ENCODE peak calls at places on chromosome 21, in six cellular contexts. One of them, this sample, is unnamed. For H3K9me3, the result is how much of the 10 kb centered on the place peaks cover.

GRCh38 chr21:43665879-43666278 is 6.5 kb downstream of the RRP1B start:
- DNase-seq in GM23248: no peak
- DNase-seq in naive thymus-derived CD4-positive, alpha-beta T cell: no peak
- DNase-seq in fibroblast of lung: no peak
- DNase-seq in neural progenitor cell: no peak
- DNase-seq in CD8-positive, alpha-beta memory T cell: no peak
- DNase-seq in this sample: no peak

GRCh38 chr21:44461438-44462089 is 6.3 kb downstream of the LRRC3 start:
- DNase-seq in GM23248: no peak
- DNase-seq in naive thymus-derived CD4-positive, alpha-beta T cell: no peak
- DNase-seq in fibroblast of lung: no peak
- DNase-seq in neural progenitor cell: peak
- DNase-seq in CD8-positive, alpha-beta memory T cell: no peak
- DNase-seq in this sample: no peak

GRCh38 chr21:29342394-29342957 is 43.8 kb downstream of the BACH1 start:
- DNase-seq in GM23248: peak
- DNase-seq in naive thymus-derived CD4-positive, alpha-beta T cell: no peak
- DNase-seq in fibroblast of lung: peak
- DNase-seq in neural progenitor cell: no peak
- DNase-seq in CD8-positive, alpha-beta memory T cell: no peak
- DNase-seq in this sample: no peak

GRCh38 chr21:27268290-27268689 is 301.4 kb upstream of the ADAMTS5 start:
- DNase-seq in GM23248: peak
- DNase-seq in naive thymus-derived CD4-positive, alpha-beta T cell: no peak
- DNase-seq in fibroblast of lung: peak
- DNase-seq in neural progenitor cell: no peak
- DNase-seq in CD8-positive, alpha-beta memory T cell: no peak
- DNase-seq in this sample: no peak

GRCh38 chr21:26280715-26281310 is 110.2 kb upstream of the APP start:
- DNase-seq in GM23248: peak
- DNase-seq in naive thymus-derived CD4-positive, alpha-beta T cell: no peak
- DNase-seq in fibroblast of lung: no peak
- DNase-seq in neural progenitor cell: peak
- DNase-seq in CD8-positive, alpha-beta memory T cell: no peak
- DNase-seq in this sample: no peak

GRCh38 chr21:43916691-43917514 is 51.9 kb downstream of the AGPAT3 start:
- DNase-seq in GM23248: peak
- DNase-seq in naive thymus-derived CD4-positive, alpha-beta T cell: peak
- DNase-seq in fibroblast of lung: peak
- DNase-seq in neural progenitor cell: no peak
- DNase-seq in CD8-positive, alpha-beta memory T cell: peak
- DNase-seq in this sample: peak

GRCh38 chr21:17612023-17612564 is 607 bp downstream of the BTG3 start:
- DNase-seq in GM23248: peak
- DNase-seq in naive thymus-derived CD4-positive, alpha-beta T cell: no peak
- DNase-seq in fibroblast of lung: peak
- DNase-seq in neural progenitor cell: no peak
- DNase-seq in CD8-positive, alpha-beta memory T cell: peak
- DNase-seq in this sample: no peak

GRCh38 chr21:37927711-37928110 is 11.5 kb upstream of the KCNJ6 start:
- DNase-seq in GM23248: peak
- DNase-seq in naive thymus-derived CD4-positive, alpha-beta T cell: no peak
- DNase-seq in fibroblast of lung: no peak
- DNase-seq in neural progenitor cell: no peak
- DNase-seq in CD8-positive, alpha-beta memory T cell: no peak
- DNase-seq in this sample: no peak

GRCh38 chr21:26966360-26966977 is 419 bp downstream of the ADAMTS5 start:
- DNase-seq in GM23248: peak
- DNase-seq in naive thymus-derived CD4-positive, alpha-beta T cell: no peak
- DNase-seq in fibroblast of lung: no peak
- DNase-seq in neural progenitor cell: no peak
- DNase-seq in CD8-positive, alpha-beta memory T cell: no peak
- DNase-seq in this sample: no peak

GRCh38 chr21:21199342-21200102 is 201.3 kb downstream of the NCAM2 start:
- DNase-seq in GM23248: peak
- DNase-seq in naive thymus-derived CD4-positive, alpha-beta T cell: no peak
- DNase-seq in fibroblast of lung: no peak
- DNase-seq in neural progenitor cell: no peak
- DNase-seq in CD8-positive, alpha-beta memory T cell: no peak
- DNase-seq in this sample: no peak

GRCh38 chr21:37061926-37062591 is 10.8 kb downstream of the PIGP start:
- DNase-seq in GM23248: peak
- DNase-seq in naive thymus-derived CD4-positive, alpha-beta T cell: no peak
- DNase-seq in fibroblast of lung: peak
- DNase-seq in neural progenitor cell: no peak
- DNase-seq in CD8-positive, alpha-beta memory T cell: no peak
- DNase-seq in this sample: no peak

GRCh38 chr21:43287974-43288755 is 119.4 kb downstream of the CRYAA start:
- DNase-seq in GM23248: no peak
- DNase-seq in naive thymus-derived CD4-positive, alpha-beta T cell: no peak
- DNase-seq in fibroblast of lung: no peak
- DNase-seq in neural progenitor cell: no peak
- DNase-seq in CD8-positive, alpha-beta memory T cell: no peak
- DNase-seq in this sample: no peak

GRCh38 chr21:43703068-43703880 is 15.7 kb upstream of the PDXK start:
- DNase-seq in GM23248: peak
- DNase-seq in naive thymus-derived CD4-positive, alpha-beta T cell: no peak
- DNase-seq in fibroblast of lung: peak
- DNase-seq in neural progenitor cell: peak
- DNase-seq in CD8-positive, alpha-beta memory T cell: peak
- DNase-seq in this sample: no peak

GRCh38 chr21:44793269-44794030 is 8.2 kb downstream of the UBE2G2 start:
- DNase-seq in GM23248: peak
- DNase-seq in naive thymus-derived CD4-positive, alpha-beta T cell: peak
- DNase-seq in fibroblast of lung: peak
- DNase-seq in neural progenitor cell: peak
- DNase-seq in CD8-positive, alpha-beta memory T cell: peak
- DNase-seq in this sample: peak

GRCh38 chr21:44052071-44052829 is 40.1 kb downstream of the TRAPPC10 start:
- DNase-seq in GM23248: no peak
- DNase-seq in naive thymus-derived CD4-positive, alpha-beta T cell: no peak
- DNase-seq in fibroblast of lung: no peak
- DNase-seq in neural progenitor cell: no peak
- DNase-seq in CD8-positive, alpha-beta memory T cell: no peak
- DNase-seq in this sample: no peak

GRCh38 chr21:28828981-28829380 is 163.7 kb downstream of the LTN1 start:
- DNase-seq in GM23248: peak
- DNase-seq in naive thymus-derived CD4-positive, alpha-beta T cell: no peak
- DNase-seq in fibroblast of lung: no peak
- DNase-seq in neural progenitor cell: no peak
- DNase-seq in CD8-positive, alpha-beta memory T cell: no peak
- DNase-seq in this sample: no peak

GRCh38 chr21:29114765-29115164 is 15.7 kb upstream of the MAP3K7CL start:
- DNase-seq in GM23248: peak
- DNase-seq in naive thymus-derived CD4-positive, alpha-beta T cell: no peak
- DNase-seq in fibroblast of lung: peak
- DNase-seq in neural progenitor cell: peak
- DNase-seq in CD8-positive, alpha-beta memory T cell: no peak
- DNase-seq in this sample: no peak

GRCh38 chr21:20662523-20662922 is 335.7 kb upstream of the NCAM2 start:
- DNase-seq in GM23248: no peak
- DNase-seq in naive thymus-derived CD4-positive, alpha-beta T cell: no peak
- DNase-seq in fibroblast of lung: no peak
- DNase-seq in neural progenitor cell: peak
- DNase-seq in CD8-positive, alpha-beta memory T cell: no peak
- DNase-seq in this sample: no peak

GRCh38 chr21:44485254-44485793 is 30.0 kb downstream of the LRRC3 start:
- DNase-seq in GM23248: no peak
- DNase-seq in naive thymus-derived CD4-positive, alpha-beta T cell: peak
- DNase-seq in fibroblast of lung: peak
- DNase-seq in neural progenitor cell: peak
- DNase-seq in CD8-positive, alpha-beta memory T cell: no peak
- DNase-seq in this sample: no peak

GRCh38 chr21:38410451-38410850 is 87.8 kb downstream of the ERG start:
- DNase-seq in GM23248: no peak
- DNase-seq in naive thymus-derived CD4-positive, alpha-beta T cell: no peak
- DNase-seq in fibroblast of lung: no peak
- DNase-seq in neural progenitor cell: no peak
- DNase-seq in CD8-positive, alpha-beta memory T cell: no peak
- DNase-seq in this sample: no peak

GRCh38 chr21:20822559-20823133 is 175.6 kb upstream of the NCAM2 start:
- DNase-seq in GM23248: no peak
- DNase-seq in naive thymus-derived CD4-positive, alpha-beta T cell: no peak
- DNase-seq in fibroblast of lung: no peak
- DNase-seq in neural progenitor cell: peak
- DNase-seq in CD8-positive, alpha-beta memory T cell: no peak
- DNase-seq in this sample: no peak

GRCh38 chr21:27079807-27080206 is 112.9 kb upstream of the ADAMTS5 start:
- DNase-seq in GM23248: no peak
- DNase-seq in naive thymus-derived CD4-positive, alpha-beta T cell: no peak
- DNase-seq in fibroblast of lung: no peak
- DNase-seq in neural progenitor cell: no peak
- DNase-seq in CD8-positive, alpha-beta memory T cell: no peak
- DNase-seq in this sample: no peak

DNA sequence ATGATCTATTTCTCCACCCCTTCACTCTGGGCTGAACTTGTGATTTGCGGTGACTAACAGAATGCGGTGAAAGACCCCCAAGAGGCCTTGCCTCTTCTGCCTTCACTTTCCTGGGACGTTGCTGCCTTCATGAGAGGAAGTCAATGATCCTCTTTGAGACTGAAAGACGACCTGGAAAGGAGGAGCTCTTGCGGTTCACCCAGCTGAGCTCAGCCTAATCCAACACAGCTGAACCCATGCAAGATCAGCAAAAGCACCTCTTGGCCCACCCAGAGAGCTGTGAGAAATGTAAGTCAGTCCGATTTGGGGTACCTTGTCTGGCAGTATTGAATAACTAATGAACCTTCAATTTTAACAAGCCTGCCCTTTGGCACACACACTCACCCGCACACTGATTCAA is 767.4 kb upstream of the TPTE start:
- DNase-seq in GM23248: no peak
- DNase-seq in naive thymus-derived CD4-positive, alpha-beta T cell: no peak
- DNase-seq in fibroblast of lung: no peak
- DNase-seq in neural progenitor cell: no peak
- DNase-seq in CD8-positive, alpha-beta memory T cell: no peak
- DNase-seq in this sample: no peak
- H3K9me3 ChIP-seq in GM23248: under half
- H3K9me3 ChIP-seq in naive thymus-derived CD4-positive, alpha-beta T cell: under half
- H3K9me3 ChIP-seq in fibroblast of lung: under half
- H3K9me3 ChIP-seq in neural progenitor cell: half or more
- H3K9me3 ChIP-seq in CD8-positive, alpha-beta memory T cell: under half
- H3K9me3 ChIP-seq in this sample: under half

GRCh38 chr21:9839011-9839661 is 682.2 kb upstream of the TPTE start:
- DNase-seq in GM23248: no peak
- DNase-seq in naive thymus-derived CD4-positive, alpha-beta T cell: no peak
- DNase-seq in fibroblast of lung: no peak
- DNase-seq in neural progenitor cell: no peak
- DNase-seq in CD8-positive, alpha-beta memory T cell: no peak
- DNase-seq in this sample: no peak
- H3K9me3 ChIP-seq in GM23248: under half
- H3K9me3 ChIP-seq in naive thymus-derived CD4-positive, alpha-beta T cell: under half
- H3K9me3 ChIP-seq in fibroblast of lung: under half
- H3K9me3 ChIP-seq in neural progenitor cell: under half
- H3K9me3 ChIP-seq in CD8-positive, alpha-beta memory T cell: under half
- H3K9me3 ChIP-seq in this sample: under half

GRCh38 chr21:45805321-45805720 is 161.8 kb downstream of the PCBP3 start:
- DNase-seq in GM23248: no peak
- DNase-seq in naive thymus-derived CD4-positive, alpha-beta T cell: no peak
- DNase-seq in fibroblast of lung: no peak
- DNase-seq in neural progenitor cell: no peak
- DNase-seq in CD8-positive, alpha-beta memory T cell: no peak
- DNase-seq in this sample: no peak

GRCh38 chr21:45806042-45806441 is 162.5 kb downstream of the PCBP3 start:
- DNase-seq in GM23248: no peak
- DNase-seq in naive thymus-derived CD4-positive, alpha-beta T cell: no peak
- DNase-seq in fibroblast of lung: no peak
- DNase-seq in neural progenitor cell: no peak
- DNase-seq in CD8-positive, alpha-beta memory T cell: no peak
- DNase-seq in this sample: no peak

GRCh38 chr21:45803613-45804340 is 160.3 kb downstream of the PCBP3 start:
- DNase-seq in GM23248: no peak
- DNase-seq in naive thymus-derived CD4-positive, alpha-beta T cell: no peak
- DNase-seq in fibroblast of lung: no peak
- DNase-seq in neural progenitor cell: no peak
- DNase-seq in CD8-positive, alpha-beta memory T cell: no peak
- DNase-seq in this sample: no peak

GRCh38 chr21:45802956-45803612 is 159.6 kb downstream of the PCBP3 start:
- DNase-seq in GM23248: no peak
- DNase-seq in naive thymus-derived CD4-positive, alpha-beta T cell: no peak
- DNase-seq in fibroblast of lung: no peak
- DNase-seq in neural progenitor cell: no peak
- DNase-seq in CD8-positive, alpha-beta memory T cell: no peak
- DNase-seq in this sample: no peak

DNA sequence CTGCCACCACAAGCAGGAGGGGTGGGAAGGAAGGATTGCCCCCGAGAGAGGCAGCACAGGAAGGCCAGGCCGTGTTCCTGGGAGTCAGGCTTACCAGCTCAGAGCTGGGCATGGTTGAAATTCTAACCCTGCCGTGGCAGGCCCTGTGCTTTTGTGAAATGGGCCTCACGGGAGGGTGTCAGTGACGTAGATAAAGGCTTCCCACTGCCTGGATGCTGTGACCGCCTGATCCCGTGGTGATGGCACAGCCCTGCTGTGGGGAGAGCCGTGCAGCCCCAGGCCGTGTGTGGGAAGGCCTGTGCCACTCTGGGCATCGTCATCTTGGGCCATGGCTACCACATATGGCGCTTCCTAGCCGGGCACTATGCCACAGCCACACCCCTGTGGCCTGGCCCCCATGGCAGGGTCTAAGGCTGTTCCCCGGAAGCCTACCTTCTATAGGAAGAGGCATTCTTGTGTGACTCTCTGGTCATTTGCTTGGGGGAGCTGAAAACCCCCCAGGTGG is 161.3 kb downstream of the PCBP3 start:
- DNase-seq in GM23248: no peak
- DNase-seq in naive thymus-derived CD4-positive, alpha-beta T cell: no peak
- DNase-seq in fibroblast of lung: no peak
- DNase-seq in neural progenitor cell: no peak
- DNase-seq in CD8-positive, alpha-beta memory T cell: no peak
- DNase-seq in this sample: no peak
- H3K9me3 ChIP-seq in GM23248: under half
- H3K9me3 ChIP-seq in naive thymus-derived CD4-positive, alpha-beta T cell: under half
- H3K9me3 ChIP-seq in fibroblast of lung: under half
- H3K9me3 ChIP-seq in neural progenitor cell: under half
- H3K9me3 ChIP-seq in CD8-positive, alpha-beta memory T cell: under half
- H3K9me3 ChIP-seq in this sample: under half

GRCh38 chr21:34166468-34166867 is 93.1 kb downstream of the MRPS6 start:
- DNase-seq in GM23248: no peak
- DNase-seq in naive thymus-derived CD4-positive, alpha-beta T cell: no peak
- DNase-seq in fibroblast of lung: peak
- DNase-seq in neural progenitor cell: no peak
- DNase-seq in CD8-positive, alpha-beta memory T cell: no peak
- DNase-seq in this sample: no peak
- H3K9me3 ChIP-seq in GM23248: under half
- H3K9me3 ChIP-seq in naive thymus-derived CD4-positive, alpha-beta T cell: half or more
- H3K9me3 ChIP-seq in fibroblast of lung: under half
- H3K9me3 ChIP-seq in neural progenitor cell: under half
- H3K9me3 ChIP-seq in CD8-positive, alpha-beta memory T cell: under half
- H3K9me3 ChIP-seq in this sample: under half

GRCh38 chr21:35796834-35797233 is 263.5 kb downstream of the SETD4 start:
- DNase-seq in GM23248: no peak
- DNase-seq in naive thymus-derived CD4-positive, alpha-beta T cell: no peak
- DNase-seq in fibroblast of lung: peak
- DNase-seq in neural progenitor cell: no peak
- DNase-seq in CD8-positive, alpha-beta memory T cell: no peak
- DNase-seq in this sample: no peak

DNA sequence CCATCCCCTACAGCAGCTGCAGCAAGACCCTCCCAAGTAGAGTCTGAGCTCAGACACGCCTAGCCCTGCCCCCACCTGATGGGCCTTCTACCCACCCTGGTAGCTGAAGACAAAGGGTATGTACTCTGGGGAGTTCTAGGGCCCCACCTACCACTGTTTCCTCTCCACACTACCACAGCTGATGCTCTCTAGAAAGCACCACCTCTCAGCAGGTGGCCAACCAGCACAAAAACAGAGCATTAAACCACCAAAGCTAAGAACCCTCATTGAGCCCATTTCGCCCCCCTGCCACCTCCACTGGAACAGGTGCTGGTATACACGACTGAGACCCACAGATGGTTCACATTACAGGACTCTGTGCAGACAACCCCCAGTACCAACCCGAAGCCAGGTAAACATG is 258.9 kb downstream of the SETD4 start:
- DNase-seq in GM23248: no peak
- DNase-seq in naive thymus-derived CD4-positive, alpha-beta T cell: peak
- DNase-seq in fibroblast of lung: no peak
- DNase-seq in neural progenitor cell: no peak
- DNase-seq in CD8-positive, alpha-beta memory T cell: no peak
- DNase-seq in this sample: no peak
- H3K9me3 ChIP-seq in GM23248: under half
- H3K9me3 ChIP-seq in naive thymus-derived CD4-positive, alpha-beta T cell: under half
- H3K9me3 ChIP-seq in fibroblast of lung: under half
- H3K9me3 ChIP-seq in neural progenitor cell: under half
- H3K9me3 ChIP-seq in CD8-positive, alpha-beta memory T cell: under half
- H3K9me3 ChIP-seq in this sample: under half